ENCODE peak calls at places on chromosomes 12 and 14, in five cellular contexts. A is HepG2, E is H1, D is K562, O is HCT116. Z is an unnamed sample.

GRCh38 chr14:58865520-58866281 is 227.9 kb downstream of the DACT1 start:
- DNase-seq in A (no peak), E (no peak), D (no peak), O (no peak), Z (no peak)

GRCh38 chr12:24172773-24173447 is 223.4 kb upstream of the SOX5 start:
- DNase-seq in A (no peak), E (no peak), D (no peak), O (no peak), Z (peak)

GRCh38 chr14:90348270-90348669 is 16.5 kb upstream of the NRDE2 start:
- DNase-seq in A (no peak), E (no peak), D (no peak), O (no peak), Z (no peak)

GRCh38 chr12:126891789-126892188 is 1375.2 kb upstream of the TMEM132C start:
- DNase-seq in A (no peak), E (no peak), D (peak), O (peak), Z (no peak)

GRCh38 chr14:65164068-65164824 is 61.9 kb upstream of the MAX start:
- DNase-seq in A (peak), E (no peak), D (peak), O (peak), Z (no peak)

GRCh38 chr12:25801621-25802243 is 156.8 kb upstream of the RASSF8 start:
- DNase-seq in A (no peak), E (no peak), D (no peak), O (no peak), Z (no peak)

GRCh38 chr14:24232121-24232644 is at the start of gene NEDD8:
- DNase-seq in A (peak), E (no peak), D (peak), O (peak), Z (peak)

GRCh38 chr12:123097521-123098084 is 53.3 kb downstream of the PITPNM2 start:
- DNase-seq in A (no peak), E (no peak), D (no peak), O (no peak), Z (no peak)

GRCh38 chr12:5868585-5869295 is 76.3 kb downstream of the ANO2 start:
- DNase-seq in A (no peak), E (no peak), D (no peak), O (no peak), Z (no peak)

GRCh38 chr12:119122047-119122446 is 56.7 kb upstream of the HSPB8 start:
- DNase-seq in A (no peak), E (no peak), D (no peak), O (no peak), Z (no peak)

GRCh38 chr14:68860771-68861170 is 67.9 kb upstream of the ZFP36L1 start:
- DNase-seq in A (no peak), E (no peak), D (no peak), O (no peak), Z (no peak)

GRCh38 chr12:112792306-112792705 is 758 bp downstream of the RPH3A start:
- DNase-seq in A (no peak), E (no peak), D (no peak), O (no peak), Z (no peak)

GRCh38 chr14:92325835-92326234 is 2.9 kb downstream of the SLC24A4 start:
- DNase-seq in A (no peak), E (no peak), D (peak), O (no peak), Z (no peak)

GRCh38 chr12:3004655-3005565 is 45.7 kb downstream of the TEAD4 start:
- DNase-seq in A (no peak), E (no peak), D (no peak), O (no peak), Z (no peak)

GRCh38 chr12:32217354-32218310 is 111.0 kb downstream of the BICD1 start:
- DNase-seq in A (no peak), E (no peak), D (no peak), O (no peak), Z (no peak)

GRCh38 chr12:19186722-19187661 is 57.5 kb downstream of the PLEKHA5 start:
- DNase-seq in A (peak), E (no peak), D (peak), O (peak), Z (no peak)

GRCh38 chr12:6322969-6323339 is 12.5 kb downstream of the PLEKHG6 start:
- DNase-seq in A (no peak), E (no peak), D (no peak), O (no peak), Z (no peak)

GRCh38 chr14:80136358-80136757 is 74.9 kb downstream of the DIO2 start:
- DNase-seq in A (no peak), E (no peak), D (peak), O (no peak), Z (no peak)

GRCh38 chr12:45732250-45732649 is 2.7 kb downstream of the ARID2 start:
- DNase-seq in A (no peak), E (no peak), D (peak), O (no peak), Z (no peak)

GRCh38 chr12:112122823-112123690 is 2.3 kb upstream of the TRAFD1 start:
- DNase-seq in A (peak), E (no peak), D (peak), O (no peak), Z (no peak)

GRCh38 chr12:9813821-9814798 is 13.2 kb upstream of the KLRF1 start:
- DNase-seq in A (peak), E (peak), D (peak), O (peak), Z (peak)

GRCh38 chr12:48995061-48995879 is 3.9 kb downstream of the DDN start:
- DNase-seq in A (peak), E (no peak), D (peak), O (peak), Z (no peak)

GRCh38 chr12:52121848-52122838 is 42.6 kb downstream of the SMIM41 start:
- DNase-seq in A (no peak), E (peak), D (peak), O (no peak), Z (no peak)

GRCh38 chr14:95700221-95700976 is 13.5 kb downstream of the TCL1A start:
- DNase-seq in A (no peak), E (no peak), D (no peak), O (no peak), Z (no peak)

GRCh38 chr12:72546106-72546505 is 273.9 kb downstream of the TRHDE start:
- DNase-seq in A (no peak), E (no peak), D (no peak), O (no peak), Z (no peak)

GRCh38 chr12:66288121-66288520 is 14.2 kb upstream of the HELB start:
- DNase-seq in A (no peak), E (no peak), D (peak), O (no peak), Z (no peak)

GRCh38 chr14:50773632-50774541 is 57.1 kb downstream of the NIN start:
- DNase-seq in A (peak), E (peak), D (peak), O (no peak), Z (no peak)

GRCh38 chr14:95490727-95491451 is 25.6 kb downstream of the SYNE3 start:
- DNase-seq in A (no peak), E (no peak), D (no peak), O (peak), Z (no peak)

GRCh38 chr14:102183922-102184677 is 44.4 kb downstream of the WDR20 start:
- DNase-seq in A (no peak), E (no peak), D (no peak), O (no peak), Z (no peak)

GRCh38 chr14:56199095-56199975 is 81.1 kb downstream of the PELI2 start:
- DNase-seq in A (no peak), E (no peak), D (peak), O (no peak), Z (peak)

GRCh38 chr12:130838284-130838950 is 633 bp downstream of the STX2 start:
- DNase-seq in A (peak), E (no peak), D (peak), O (no peak), Z (no peak)

DNA sequence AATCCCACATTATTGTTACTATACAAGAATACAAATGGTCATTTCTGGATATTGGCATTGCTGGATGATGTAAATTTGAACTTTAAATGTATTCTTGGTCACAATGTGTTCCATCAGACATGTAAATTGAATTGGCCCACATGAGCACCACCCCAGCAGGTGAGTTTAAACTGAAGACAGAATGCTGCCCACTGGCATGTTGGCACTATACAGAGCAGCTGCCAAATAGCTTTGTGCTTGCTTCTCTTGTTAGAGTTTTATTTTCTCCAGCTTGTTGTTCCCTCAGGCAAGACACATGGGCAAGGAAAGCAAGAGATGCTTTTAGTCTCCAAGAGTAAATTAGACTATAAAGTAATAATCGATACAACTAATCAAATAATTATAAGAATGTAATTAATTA is 98.5 kb downstream of the C12orf50 start:
- DNase-seq in A (no peak), E (no peak), D (no peak), O (no peak), Z (no peak)
- TF ChIP-seq SRF in A (no peak), E (no peak), D (no peak), O (no peak), Z (no peak)

DNA sequence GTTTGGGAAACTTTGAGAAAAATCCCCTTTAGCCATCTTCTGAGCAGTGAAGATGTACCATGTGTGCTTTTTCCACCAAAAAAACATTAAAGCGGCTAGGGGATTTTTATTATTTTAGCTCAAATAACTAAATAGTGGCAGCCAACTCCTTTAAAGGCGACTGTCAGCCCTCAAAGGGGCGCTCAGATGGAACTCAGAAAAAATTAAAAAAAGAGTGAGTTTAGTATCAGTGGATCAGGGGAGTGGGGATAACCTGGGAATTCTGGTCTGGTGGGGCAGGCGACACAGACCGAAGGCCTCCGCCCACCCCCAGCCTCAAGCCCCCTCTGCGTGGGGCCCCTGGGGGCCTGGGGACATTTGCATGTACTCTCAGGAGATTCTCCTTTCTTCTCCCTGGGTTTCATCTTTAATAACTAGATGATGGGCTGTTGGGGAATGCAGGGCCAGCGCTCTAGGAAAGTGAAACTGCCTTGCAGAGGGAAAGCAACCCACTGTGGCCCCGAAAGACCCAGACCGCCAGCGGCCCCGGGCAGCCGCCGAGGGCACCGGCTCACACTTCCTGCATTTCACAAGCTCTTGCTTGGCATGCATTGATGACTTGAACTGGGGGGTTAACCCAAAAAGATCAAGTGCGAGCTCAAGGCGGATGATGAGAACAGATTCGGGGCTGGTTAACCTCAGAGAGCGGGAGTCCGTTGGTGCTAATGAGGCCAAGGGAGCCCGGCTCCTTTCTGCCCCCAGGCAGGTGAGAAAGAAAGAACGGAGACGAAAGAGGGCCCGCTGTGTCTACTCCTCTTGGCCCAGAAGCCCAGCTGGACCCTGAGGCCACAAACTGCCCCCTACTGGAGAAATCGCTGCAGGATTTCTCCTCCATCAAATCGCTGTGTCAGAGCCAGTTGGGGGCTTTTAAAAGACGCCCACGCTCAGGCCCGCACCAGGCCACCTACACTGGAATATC is 7.3 kb upstream of the BATF start:
- DNase-seq in A (no peak), E (no peak), D (peak), O (no peak), Z (peak)
- TF ChIP-seq SRF in A (no peak), E (no peak), D (no peak), O (no peak), Z (no peak)

GRCh38 chr14:93963692-93964091 is 12.7 kb downstream of the ASB2 start:
- DNase-seq in A (no peak), E (no peak), D (no peak), O (no peak), Z (no peak)

GRCh38 chr14:93965968-93966474 is 10.3 kb downstream of the ASB2 start:
- DNase-seq in A (no peak), E (no peak), D (no peak), O (no peak), Z (no peak)

GRCh38 chr14:93964281-93964680 is 12.1 kb downstream of the ASB2 start:
- DNase-seq in A (no peak), E (no peak), D (no peak), O (no peak), Z (no peak)

GRCh38 chr14:93965287-93965821 is 11.0 kb downstream of the ASB2 start:
- DNase-seq in A (peak), E (no peak), D (no peak), O (no peak), Z (no peak)

DNA sequence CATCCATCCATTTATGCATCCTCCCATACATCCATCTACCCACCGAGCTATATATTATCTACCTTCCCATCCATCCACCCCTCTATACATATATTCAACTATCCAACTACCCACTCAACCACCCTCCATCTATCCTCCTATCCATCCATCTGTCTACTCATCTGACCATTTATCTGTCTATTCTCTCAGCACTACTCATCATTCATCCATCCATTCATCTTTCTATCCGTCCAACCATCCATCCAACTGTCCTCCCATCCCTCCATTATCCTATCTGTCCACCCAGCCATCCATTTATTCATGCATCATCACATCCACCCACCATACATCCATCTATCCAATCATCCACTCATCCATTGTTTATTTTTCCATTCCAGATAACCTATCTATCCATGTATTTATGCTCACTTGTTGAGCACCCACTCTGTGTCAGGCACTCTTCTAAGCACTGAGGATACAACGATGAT is 11.5 kb downstream of the ASB2 start:
- DNase-seq in A (no peak), E (no peak), D (no peak), O (no peak), Z (no peak)
- TF ChIP-seq SRF in A (no peak), E (no peak), D (no peak), O (no peak), Z (no peak)

DNA sequence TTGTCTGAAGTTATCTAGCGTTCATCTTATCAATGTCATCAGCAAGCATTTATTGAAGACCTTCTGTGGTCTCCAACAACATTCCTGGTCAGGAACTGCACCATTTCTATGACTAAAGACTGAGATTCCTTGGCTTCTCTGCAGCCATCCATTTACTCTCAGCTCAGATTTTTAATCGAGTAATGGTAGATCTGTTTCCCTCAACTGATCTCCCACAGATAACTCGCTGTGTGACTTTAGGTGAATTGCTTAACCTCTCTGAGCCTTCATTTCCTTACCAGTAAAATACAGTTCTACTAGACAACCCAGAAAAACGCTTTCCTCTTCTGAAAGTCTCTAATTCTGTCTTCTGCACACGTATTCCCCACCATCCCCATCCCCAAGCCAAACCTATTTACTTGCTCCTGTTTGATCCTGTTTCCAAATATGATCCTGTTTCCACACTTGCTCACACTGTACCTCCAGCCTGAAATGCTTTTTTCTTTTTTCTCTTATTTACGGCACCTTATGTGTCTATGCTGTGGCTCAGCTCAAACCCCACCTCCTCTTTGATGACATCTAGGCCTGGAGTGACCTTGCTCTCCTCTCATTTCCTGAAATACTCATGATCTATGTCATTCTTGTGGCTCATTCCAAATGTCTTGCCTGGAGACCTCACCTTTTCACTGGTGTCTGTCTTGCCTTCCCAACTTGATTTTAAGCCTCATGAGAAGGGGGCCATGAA is 21.8 kb downstream of the PLXNC1 start:
- DNase-seq in A (peak), E (no peak), D (no peak), O (no peak), Z (no peak)
- TF ChIP-seq SRF in A (no peak), E (no peak), D (no peak), O (no peak), Z (no peak)

GRCh38 chr12:116640320-116640719 is 81.1 kb downstream of the MAP1LC3B2 start:
- DNase-seq in A (no peak), E (no peak), D (no peak), O (no peak), Z (no peak)

GRCh38 chr12:116638376-116638775 is 79.2 kb downstream of the MAP1LC3B2 start:
- DNase-seq in A (no peak), E (no peak), D (no peak), O (no peak), Z (no peak)

GRCh38 chr12:116637589-116638165 is 78.5 kb downstream of the MAP1LC3B2 start:
- DNase-seq in A (no peak), E (no peak), D (no peak), O (no peak), Z (no peak)

GRCh38 chr12:116642101-116642500 is 82.9 kb downstream of the MAP1LC3B2 start:
- DNase-seq in A (no peak), E (no peak), D (no peak), O (no peak), Z (no peak)

DNA sequence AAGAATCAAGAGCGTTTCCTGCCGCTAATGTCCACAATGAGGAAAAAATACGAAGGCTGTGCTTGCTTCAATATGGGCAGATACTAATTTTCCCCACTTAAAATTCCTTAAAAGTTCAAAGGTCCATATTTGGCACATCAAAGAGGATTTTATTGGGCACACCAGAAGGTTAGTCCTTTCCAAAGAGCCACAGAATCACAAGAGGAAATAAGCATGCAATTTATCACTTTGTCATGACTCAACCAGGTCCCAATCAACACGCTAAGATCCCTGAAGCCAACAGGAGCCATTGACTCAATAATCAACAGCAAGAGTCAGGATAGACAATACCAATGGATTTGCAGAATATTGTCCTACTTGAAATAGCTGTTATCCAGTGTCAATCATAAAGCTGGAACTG is 80.6 kb downstream of the MAP1LC3B2 start:
- DNase-seq in A (no peak), E (no peak), D (no peak), O (no peak), Z (no peak)
- TF ChIP-seq SRF in A (no peak), E (no peak), D (no peak), O (no peak), Z (no peak)

DNA sequence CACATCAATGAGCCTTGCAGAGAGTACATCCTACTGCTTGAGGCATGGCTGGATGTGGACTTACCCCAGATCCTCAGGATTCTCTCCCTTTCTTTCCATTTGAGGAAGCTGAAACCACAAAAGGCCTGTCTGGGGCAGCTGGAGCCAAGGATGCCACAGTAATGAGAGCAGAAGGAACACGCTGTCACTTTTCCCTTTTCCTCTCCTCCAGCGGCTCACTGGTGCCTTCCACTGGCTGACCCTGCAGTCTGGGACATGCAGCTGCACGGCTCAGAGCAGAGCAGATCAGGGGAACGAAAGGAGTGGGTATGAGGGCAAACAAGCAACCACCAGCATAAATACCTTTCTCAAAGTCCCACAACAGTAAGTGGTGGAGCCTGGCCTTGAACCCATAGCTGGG is 78.2 kb downstream of the GAS2L3 start:
- DNase-seq in A (peak), E (no peak), D (no peak), O (no peak), Z (no peak)
- TF ChIP-seq SRF in A (no peak), E (no peak), D (no peak), O (no peak), Z (no peak)